ENCODE peak calls at places on chromosomes 2 and 18, in nine cellular contexts. One of them, this sample, is unnamed.
A peak's percentile ranks its signal among the peaks of the same experiment; 100 is the strongest.

GRCh38 chr2:65265090-65266045 is 37.7 kb downstream of the ACTR2 start:
- DNase-seq in GM12878: peak; percentile 20
- DNase-seq in GM23338: peak; percentile 83
- DNase-seq in Panc1: peak; percentile 54
- DNase-seq in stomach: no peak
- DNase-seq in prostate gland: peak; percentile 66
- DNase-seq in K562: peak; percentile 35
- DNase-seq in SK-N-SH: peak; percentile 53
- DNase-seq in sigmoid colon: no peak
- DNase-seq in this sample: no peak

GRCh38 chr2:217905906-217906305 is 96.9 kb downstream of the TNS1 start:
- DNase-seq in sigmoid colon: no peak
- DNase-seq in GM23338: no peak
- DNase-seq in stomach: no peak
- DNase-seq in Panc1: no peak
- DNase-seq in K562: no peak
- DNase-seq in prostate gland: no peak
- DNase-seq in SK-N-SH: no peak
- DNase-seq in GM12878: no peak
- DNase-seq in this sample: no peak

GRCh38 chr2:6196461-6196860 is 504.3 kb downstream of the SOX11 start:
- DNase-seq in stomach: no peak
- DNase-seq in GM12878: no peak
- DNase-seq in K562: no peak
- DNase-seq in GM23338: no peak
- DNase-seq in sigmoid colon: no peak
- DNase-seq in SK-N-SH: no peak
- DNase-seq in prostate gland: no peak
- DNase-seq in Panc1: no peak
- DNase-seq in this sample: no peak

GRCh38 chr18:57301573-57302230 is 50.7 kb upstream of the ST8SIA3 start:
- DNase-seq in Panc1: no peak
- DNase-seq in stomach: no peak
- DNase-seq in GM23338: peak; percentile 12
- DNase-seq in prostate gland: no peak
- DNase-seq in sigmoid colon: no peak
- DNase-seq in K562: no peak
- DNase-seq in GM12878: no peak
- DNase-seq in SK-N-SH: peak; percentile 46
- DNase-seq in this sample: no peak

GRCh38 chr18:59724116-59724515 is 26.9 kb upstream of the CCBE1 start:
- DNase-seq in SK-N-SH: no peak
- DNase-seq in GM12878: no peak
- DNase-seq in stomach: no peak
- DNase-seq in prostate gland: no peak
- DNase-seq in GM23338: no peak
- DNase-seq in sigmoid colon: no peak
- DNase-seq in K562: no peak
- DNase-seq in Panc1: no peak
- DNase-seq in this sample: no peak

GRCh38 chr2:201806442-201806841 is at the start of gene CDK15:
- DNase-seq in sigmoid colon: peak; percentile 69
- DNase-seq in prostate gland: no peak
- DNase-seq in GM23338: no peak
- DNase-seq in stomach: no peak
- DNase-seq in K562: no peak
- DNase-seq in SK-N-SH: no peak
- DNase-seq in GM12878: no peak
- DNase-seq in Panc1: no peak
- DNase-seq in this sample: no peak

GRCh38 chr2:36438454-36438977 is 82.9 kb downstream of the CRIM1 start:
- DNase-seq in stomach: no peak
- DNase-seq in GM23338: no peak
- DNase-seq in GM12878: no peak
- DNase-seq in SK-N-SH: peak; percentile 22
- DNase-seq in K562: no peak
- DNase-seq in prostate gland: no peak
- DNase-seq in Panc1: peak; percentile 94
- DNase-seq in sigmoid colon: no peak
- DNase-seq in this sample: no peak

GRCh38 chr18:29034113-29034856 is 857.4 kb upstream of the CDH2 start:
- DNase-seq in sigmoid colon: no peak
- DNase-seq in SK-N-SH: no peak
- DNase-seq in prostate gland: no peak
- DNase-seq in K562: no peak
- DNase-seq in Panc1: no peak
- DNase-seq in stomach: no peak
- DNase-seq in GM12878: no peak
- DNase-seq in GM23338: no peak
- DNase-seq in this sample: no peak

GRCh38 chr2:219672406-219672805 is 45.0 kb downstream of the SLC4A3 start:
- DNase-seq in K562: no peak
- DNase-seq in stomach: no peak
- DNase-seq in GM12878: no peak
- DNase-seq in prostate gland: no peak
- DNase-seq in SK-N-SH: no peak
- DNase-seq in Panc1: no peak
- DNase-seq in GM23338: no peak
- DNase-seq in sigmoid colon: no peak
- DNase-seq in this sample: no peak

GRCh38 chr2:47002480-47003381 is 87.1 kb upstream of the MCFD2 start:
- DNase-seq in GM12878: no peak
- DNase-seq in Panc1: no peak
- DNase-seq in stomach: no peak
- DNase-seq in SK-N-SH: peak; percentile 90
- DNase-seq in prostate gland: no peak
- DNase-seq in GM23338: peak; percentile 47
- DNase-seq in K562: no peak
- DNase-seq in sigmoid colon: no peak
- DNase-seq in this sample: no peak

GRCh38 chr2:149221898-149222297 is 108.5 kb upstream of the LYPD6 start:
- DNase-seq in prostate gland: no peak
- DNase-seq in Panc1: no peak
- DNase-seq in sigmoid colon: no peak
- DNase-seq in K562: no peak
- DNase-seq in stomach: no peak
- DNase-seq in SK-N-SH: peak; percentile 34
- DNase-seq in GM23338: peak; percentile 16
- DNase-seq in GM12878: no peak
- DNase-seq in this sample: no peak

GRCh38 chr18:23458830-23459529 is 5.9 kb downstream of the RIOK3 start:
- DNase-seq in K562: no peak
- DNase-seq in GM23338: no peak
- DNase-seq in prostate gland: no peak
- DNase-seq in sigmoid colon: no peak
- DNase-seq in GM12878: no peak
- DNase-seq in stomach: no peak
- DNase-seq in Panc1: no peak
- DNase-seq in SK-N-SH: no peak
- DNase-seq in this sample: no peak

GRCh38 chr18:52150050-52150449 is 189.9 kb upstream of the DCC start:
- DNase-seq in K562: no peak
- DNase-seq in GM12878: no peak
- DNase-seq in prostate gland: no peak
- DNase-seq in stomach: no peak
- DNase-seq in GM23338: no peak
- DNase-seq in Panc1: no peak
- DNase-seq in SK-N-SH: no peak
- DNase-seq in sigmoid colon: no peak
- DNase-seq in this sample: no peak

GRCh38 chr2:230864605-230865323 is at the start of gene ITM2C:
- DNase-seq in Panc1: no peak
- DNase-seq in prostate gland: peak; percentile 61
- DNase-seq in GM23338: peak; percentile 82
- DNase-seq in K562: peak; percentile 91
- DNase-seq in sigmoid colon: peak; percentile 84
- DNase-seq in stomach: peak; percentile 75
- DNase-seq in GM12878: no peak
- DNase-seq in SK-N-SH: peak; percentile 98
- DNase-seq in this sample: peak; percentile 91

GRCh38 chr2:235493775-235494715 is at the start of gene AGAP1:
- DNase-seq in prostate gland: peak; percentile 88
- DNase-seq in SK-N-SH: peak; percentile 97
- DNase-seq in K562: peak; percentile 80
- DNase-seq in GM23338: peak; percentile 92
- DNase-seq in stomach: peak; percentile 93
- DNase-seq in Panc1: no peak
- DNase-seq in GM12878: no peak
- DNase-seq in sigmoid colon: peak; percentile 94
- DNase-seq in this sample: peak; percentile 81
- H3K4me3 ChIP-seq in prostate gland: peak within 1 kb of the TSS; percentile 63
- H3K4me3 ChIP-seq in SK-N-SH: peak within 1 kb of the TSS; percentile 72
- H3K4me3 ChIP-seq in K562: peak within 1 kb of the TSS; percentile 62
- H3K4me3 ChIP-seq in GM23338: peak within 1 kb of the TSS; percentile 78
- H3K4me3 ChIP-seq in stomach: peak within 1 kb of the TSS; percentile 70
- H3K4me3 ChIP-seq in Panc1: peak within 1 kb of the TSS; percentile 78
- H3K4me3 ChIP-seq in GM12878: no peak within 1 kb of the TSS
- H3K4me3 ChIP-seq in sigmoid colon: peak within 1 kb of the TSS; percentile 75
- H3K4me3 ChIP-seq in this sample: peak within 1 kb of the TSS; percentile 40

GRCh38 chr18:56128153-56128791 is 510.1 kb downstream of the TXNL1 start:
- DNase-seq in SK-N-SH: no peak
- DNase-seq in GM23338: no peak
- DNase-seq in K562: no peak
- DNase-seq in GM12878: no peak
- DNase-seq in prostate gland: no peak
- DNase-seq in stomach: no peak
- DNase-seq in Panc1: no peak
- DNase-seq in sigmoid colon: no peak
- DNase-seq in this sample: no peak

GRCh38 chr18:56127322-56128099 is 510.9 kb downstream of the TXNL1 start:
- DNase-seq in SK-N-SH: no peak
- DNase-seq in stomach: no peak
- DNase-seq in GM23338: no peak
- DNase-seq in prostate gland: no peak
- DNase-seq in Panc1: no peak
- DNase-seq in K562: no peak
- DNase-seq in GM12878: no peak
- DNase-seq in sigmoid colon: no peak
- DNase-seq in this sample: no peak

DNA sequence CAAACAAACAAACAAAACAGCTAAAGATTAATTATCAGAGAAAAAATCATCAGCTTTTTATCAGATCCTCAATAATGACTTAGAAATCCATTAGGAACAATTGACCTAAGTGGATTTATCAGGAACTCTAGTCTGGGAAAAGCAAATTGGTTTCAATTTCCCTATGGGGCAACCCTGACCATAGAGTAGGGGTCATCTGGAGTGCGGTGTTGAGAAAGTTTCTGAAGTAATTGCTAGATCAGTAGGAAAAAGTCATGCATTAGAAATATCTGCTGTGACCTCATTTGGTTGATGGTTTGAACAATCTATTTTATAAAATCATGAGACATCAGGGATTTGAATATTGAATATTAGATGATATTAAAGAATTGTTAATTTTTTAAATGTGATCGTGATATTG is 507.9 kb downstream of the TXNL1 start:
- DNase-seq in K562: no peak
- DNase-seq in GM23338: no peak
- DNase-seq in GM12878: no peak
- DNase-seq in sigmoid colon: no peak
- DNase-seq in Panc1: no peak
- DNase-seq in SK-N-SH: no peak
- DNase-seq in stomach: no peak
- DNase-seq in prostate gland: no peak
- DNase-seq in this sample: no peak
- TF ChIP-seq POLR2AphosphoS5 in K562: no peak
- TF ChIP-seq POLR2AphosphoS5 in GM23338: no peak
- TF ChIP-seq POLR2AphosphoS5 in GM12878: no peak
- TF ChIP-seq POLR2AphosphoS5 in sigmoid colon: no peak
- TF ChIP-seq POLR2AphosphoS5 in Panc1: no peak
- TF ChIP-seq POLR2AphosphoS5 in SK-N-SH: no peak
- TF ChIP-seq POLR2AphosphoS5 in stomach: no peak
- TF ChIP-seq POLR2AphosphoS5 in prostate gland: no peak
- TF ChIP-seq POLR2AphosphoS5 in this sample: no peak

GRCh38 chr2:113996826-113997599 is 107.1 kb downstream of the ACTR3 start:
- DNase-seq in GM12878: no peak
- DNase-seq in SK-N-SH: no peak
- DNase-seq in GM23338: no peak
- DNase-seq in prostate gland: no peak
- DNase-seq in sigmoid colon: no peak
- DNase-seq in K562: no peak
- DNase-seq in Panc1: no peak
- DNase-seq in stomach: no peak
- DNase-seq in this sample: no peak
- TF ChIP-seq CTCF in GM12878: peak; percentile 8
- TF ChIP-seq CTCF in SK-N-SH: no peak
- TF ChIP-seq CTCF in GM23338: no peak
- TF ChIP-seq CTCF in prostate gland: no peak
- TF ChIP-seq CTCF in sigmoid colon: no peak
- TF ChIP-seq CTCF in K562: no peak
- TF ChIP-seq CTCF in Panc1: peak; percentile 8
- TF ChIP-seq CTCF in stomach: no peak
- TF ChIP-seq CTCF in this sample: no peak

GRCh38 chr2:15160201-15160600 is 400.9 kb downstream of the NBAS start:
- DNase-seq in K562: no peak
- DNase-seq in GM12878: no peak
- DNase-seq in prostate gland: no peak
- DNase-seq in sigmoid colon: no peak
- DNase-seq in SK-N-SH: no peak
- DNase-seq in stomach: no peak
- DNase-seq in Panc1: no peak
- DNase-seq in GM23338: no peak
- DNase-seq in this sample: peak; percentile 41

GRCh38 chr2:15159206-15159605 is 401.9 kb downstream of the NBAS start:
- DNase-seq in sigmoid colon: no peak
- DNase-seq in stomach: no peak
- DNase-seq in SK-N-SH: no peak
- DNase-seq in Panc1: no peak
- DNase-seq in GM12878: no peak
- DNase-seq in prostate gland: no peak
- DNase-seq in GM23338: no peak
- DNase-seq in K562: no peak
- DNase-seq in this sample: no peak

GRCh38 chr2:15159751-15160177 is 401.4 kb downstream of the NBAS start:
- DNase-seq in K562: no peak
- DNase-seq in sigmoid colon: no peak
- DNase-seq in GM12878: no peak
- DNase-seq in GM23338: peak; percentile 78
- DNase-seq in Panc1: peak; percentile 15
- DNase-seq in SK-N-SH: peak; percentile 53
- DNase-seq in stomach: no peak
- DNase-seq in prostate gland: no peak
- DNase-seq in this sample: no peak

GRCh38 chr2:15158117-15158516 is 403.0 kb downstream of the NBAS start:
- DNase-seq in stomach: no peak
- DNase-seq in Panc1: no peak
- DNase-seq in K562: no peak
- DNase-seq in prostate gland: no peak
- DNase-seq in sigmoid colon: no peak
- DNase-seq in GM12878: no peak
- DNase-seq in GM23338: peak; percentile 64
- DNase-seq in SK-N-SH: no peak
- DNase-seq in this sample: no peak

DNA sequence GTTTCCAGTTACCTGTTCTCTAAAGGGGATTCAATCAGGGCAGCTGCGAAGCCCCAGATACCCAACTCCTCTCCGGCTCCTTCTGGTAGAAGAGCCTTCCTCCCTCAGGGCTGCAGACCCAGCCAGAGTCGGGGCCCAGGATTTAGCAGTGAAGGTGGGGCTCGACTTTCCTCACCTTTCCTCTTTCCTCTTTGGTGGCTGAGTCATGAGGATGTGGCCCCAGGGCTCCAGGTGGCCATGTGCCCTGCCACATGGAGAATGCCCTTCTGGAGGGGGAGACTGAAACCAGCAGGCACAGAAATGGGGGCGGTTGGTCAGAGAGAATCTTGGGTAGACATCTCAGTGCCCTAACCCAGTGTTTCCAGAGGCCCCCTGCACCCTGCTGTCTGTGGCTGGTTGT is 402.6 kb downstream of the NBAS start:
- DNase-seq in prostate gland: no peak
- DNase-seq in GM23338: no peak
- DNase-seq in stomach: no peak
- DNase-seq in SK-N-SH: no peak
- DNase-seq in GM12878: no peak
- DNase-seq in sigmoid colon: no peak
- DNase-seq in K562: no peak
- DNase-seq in Panc1: no peak
- DNase-seq in this sample: no peak
- H3K4me3 ChIP-seq in prostate gland: no peak overlapping the region
- H3K4me3 ChIP-seq in GM23338: no peak overlapping the region
- H3K4me3 ChIP-seq in stomach: no peak overlapping the region
- H3K4me3 ChIP-seq in SK-N-SH: no peak overlapping the region
- H3K4me3 ChIP-seq in GM12878: no peak overlapping the region
- H3K4me3 ChIP-seq in sigmoid colon: no peak overlapping the region
- H3K4me3 ChIP-seq in K562: no peak overlapping the region
- H3K4me3 ChIP-seq in Panc1: no peak overlapping the region
- H3K4me3 ChIP-seq in this sample: no peak overlapping the region

This sample was measured in spleen.